ENCODE peak calls at places on chromosomes 4 and X, in seven cellular contexts. A, M, H, N, B, Y and F are unnamed samples.

GRCh38 chr4:108170729-108171540 is 2.2 kb upstream of the LEF1 start:
- DNase-seq in M (no peak), B (no peak), Y (no peak), H (no peak), A (peak), N (no peak), F (no peak)

GRCh38 chrX:110242371-110242770 is 75.5 kb downstream of the AMMECR1 start:
- DNase-seq in H (no peak), Y (no peak), B (no peak), M (no peak), N (no peak), A (no peak), F (no peak)

GRCh38 chrX:75038925-75039324 is 113.7 kb upstream of the NEXMIF start:
- DNase-seq in A (no peak), H (no peak), B (peak), M (no peak), N (peak), Y (no peak), F (no peak)

GRCh38 chrX:32592786-32593185 is 618.6 kb downstream of the DMD start:
- DNase-seq in M (no peak), A (no peak), H (peak), N (no peak), Y (no peak), B (no peak), F (no peak)

GRCh38 chr4:6152879-6153705 is 47.3 kb downstream of the JAKMIP1 start:
- DNase-seq in A (no peak), N (no peak), H (no peak), B (no peak), Y (no peak), M (no peak), F (no peak)

GRCh38 chr4:47510506-47511143 is 25.6 kb downstream of the ATP10D start:
- DNase-seq in N (peak), Y (no peak), M (no peak), B (no peak), H (no peak), A (peak), F (no peak)

GRCh38 chrX:38891641-38892413 is 90.6 kb downstream of the MID1IP1 start:
- DNase-seq in B (no peak), H (no peak), N (peak), Y (no peak), A (peak), M (no peak), F (no peak)

GRCh38 chr4:94507281-94507680 is 55.5 kb downstream of the PDLIM5 start:
- DNase-seq in A (no peak), B (no peak), H (no peak), M (no peak), N (no peak), Y (no peak), F (no peak)

GRCh38 chr4:24475756-24476155 is 108.6 kb downstream of the DHX15 start:
- DNase-seq in N (no peak), A (no peak), B (no peak), M (no peak), H (no peak), Y (no peak), F (no peak)

GRCh38 chr4:8541981-8542715 is 38.0 kb upstream of the GPR78 start:
- DNase-seq in N (no peak), M (no peak), Y (no peak), H (peak), A (no peak), B (no peak), F (no peak)

GRCh38 chrX:20585782-20586181 is 319.1 kb upstream of the RPS6KA3 start:
- DNase-seq in M (no peak), N (no peak), B (no peak), H (no peak), A (no peak), Y (no peak), F (no peak)

GRCh38 chr4:185903205-185903604 is 91.2 kb upstream of the SORBS2 start:
- DNase-seq in A (no peak), M (no peak), B (no peak), H (no peak), Y (no peak), N (no peak), F (no peak)

GRCh38 chr4:23161787-23162186 is 469.1 kb downstream of the GBA3 start:
- DNase-seq in M (no peak), Y (no peak), H (no peak), A (no peak), B (no peak), N (no peak), F (no peak)

GRCh38 chr4:17502764-17503163 is 9.1 kb downstream of the QDPR start:
- DNase-seq in B (peak), A (no peak), H (no peak), Y (no peak), N (peak), M (no peak), F (no peak)

GRCh38 chrX:57286507-57287251 is at the start of gene FAAH2:
- DNase-seq in H (peak), M (peak), Y (no peak), N (no peak), B (peak), A (peak), F (peak)

DNA sequence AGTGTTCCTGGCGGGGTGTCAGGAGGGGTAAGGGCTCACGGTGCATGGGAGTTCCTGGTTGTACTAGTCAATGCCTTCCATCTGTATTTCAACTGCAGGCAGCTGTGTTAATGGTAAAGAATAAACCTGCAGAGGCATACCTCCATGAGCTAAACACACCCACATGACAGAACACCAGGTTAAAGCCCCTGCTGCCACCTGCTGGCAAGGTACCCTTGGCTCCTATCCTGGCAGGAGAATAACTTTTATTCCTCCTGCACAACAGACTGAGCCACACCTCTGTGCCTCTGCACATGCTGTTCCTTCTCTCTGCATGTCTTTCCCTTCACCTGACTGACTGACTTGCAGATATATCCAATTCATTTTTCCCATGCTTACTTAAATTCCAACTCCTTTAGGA is 11.1 kb downstream of the ITIH6 start:
- DNase-seq in N (no peak), A (no peak), M (no peak), Y (no peak), B (peak), H (no peak), F (peak)
- TF ChIP-seq CTCF in N (no peak), A (peak), M (peak), Y (no peak), B (peak), H (peak), F (peak)

DNA sequence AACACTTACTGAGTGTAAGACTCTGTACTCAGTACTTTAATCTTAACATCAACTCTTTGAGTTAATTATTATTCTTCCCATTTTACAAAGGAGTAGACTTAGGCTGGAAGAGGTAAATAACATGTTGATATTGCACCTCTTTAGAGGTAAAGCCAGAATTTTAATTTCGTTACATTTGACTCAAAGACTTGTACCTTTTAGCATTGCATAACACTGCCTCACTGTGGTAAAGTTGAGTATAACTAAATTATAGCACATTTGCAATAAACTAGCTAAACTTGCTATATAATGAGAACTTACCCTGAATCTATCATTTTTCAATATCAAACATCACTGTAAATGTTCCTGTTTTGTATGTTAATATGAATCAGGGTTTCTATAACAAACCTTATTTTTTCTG is 218.5 kb downstream of the PRR32 start:
- DNase-seq in H (no peak), N (no peak), A (peak), B (peak), M (no peak), Y (no peak), F (no peak)
- TF ChIP-seq CTCF in H (peak), N (no peak), A (peak), B (peak), M (no peak), Y (no peak), F (no peak)

GRCh38 chr4:152937280-152937534 is 1.1 kb downstream of the FHDC1 start:
- DNase-seq in N (no peak), Y (no peak), M (no peak), H (no peak), A (no peak), B (no peak), F (no peak)
- TF ChIP-seq CTCF in N (no peak), Y (no peak), M (no peak), H (no peak), A (no peak), B (no peak), F (no peak)

DNA sequence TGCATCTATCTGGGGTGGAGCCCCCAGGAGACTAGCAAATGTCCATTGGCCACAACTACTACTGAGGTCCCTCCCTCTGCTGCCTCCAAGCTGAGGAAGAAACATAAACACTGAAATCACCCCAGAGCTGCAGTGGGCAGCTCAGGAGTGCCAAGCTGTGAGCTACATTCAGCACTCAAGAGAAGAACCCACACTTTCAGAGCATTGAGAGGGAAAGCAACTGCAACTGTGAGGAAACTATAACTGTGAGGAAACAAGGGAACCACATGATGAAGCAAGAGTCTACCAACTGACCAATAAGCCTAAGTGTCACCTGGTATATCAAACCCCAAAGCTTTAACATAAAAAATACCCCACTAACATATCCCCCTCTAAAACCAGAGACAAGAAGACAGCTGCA is 373.5 kb upstream of the TACR3 start:
- DNase-seq in N (no peak), B (no peak), M (no peak), A (no peak), Y (no peak), H (no peak), F (no peak)
- TF ChIP-seq CTCF in N (no peak), B (no peak), M (no peak), A (no peak), Y (no peak), H (no peak), F (no peak)

GRCh38 chr4:54368861-54369260 is 139.8 kb downstream of the PDGFRA start:
- DNase-seq in N (peak), A (no peak), B (no peak), Y (no peak), H (no peak), M (no peak), F (no peak)

GRCh38 chr4:54372951-54373350 is 143.9 kb downstream of the PDGFRA start:
- DNase-seq in Y (no peak), B (no peak), H (no peak), A (no peak), N (no peak), M (no peak), F (no peak)

GRCh38 chr4:54363037-54363436 is 133.9 kb downstream of the PDGFRA start:
- DNase-seq in Y (no peak), N (no peak), A (no peak), H (no peak), M (no peak), B (no peak), F (no peak)

GRCh38 chr4:54371211-54371610 is 142.1 kb downstream of the PDGFRA start:
- DNase-seq in B (no peak), N (no peak), H (no peak), A (no peak), Y (no peak), M (no peak), F (no peak)

DNA sequence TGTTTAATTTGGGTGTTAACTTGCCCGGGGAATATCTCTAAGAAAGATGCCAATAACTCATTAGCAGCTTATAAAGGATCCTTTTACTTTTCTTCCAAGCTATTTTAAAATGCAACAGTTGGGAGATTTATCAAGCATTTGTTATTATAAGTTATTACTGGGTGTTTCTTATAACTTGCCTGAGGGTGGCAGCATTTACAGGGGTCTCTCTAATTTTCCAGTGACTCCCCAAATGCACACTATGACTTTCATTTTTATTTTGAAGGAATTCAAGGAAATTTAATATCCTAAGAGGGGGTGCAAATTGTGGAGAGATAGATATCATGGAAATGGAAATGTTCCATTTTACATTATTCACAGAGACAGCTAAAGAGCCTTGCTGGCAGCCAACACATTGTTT is 138.0 kb downstream of the PDGFRA start:
- DNase-seq in M (no peak), H (no peak), A (no peak), Y (no peak), N (no peak), B (no peak), F (no peak)
- TF ChIP-seq CTCF in M (no peak), H (no peak), A (no peak), Y (no peak), N (peak), B (no peak), F (no peak)